ENCODE peak calls at places on chromosome 18, in four cellular contexts. P is GM19239, T is GM10248, W is NCI-H2081. Y is an unnamed sample.

GRCh38 chr18:58512648-58513338 is 116.1 kb downstream of the ALPK2 start:
- DNase-seq in W (no peak), T (no peak), P (no peak), Y (no peak)

GRCh38 chr18:407825-408224 is 92.7 kb downstream of the COLEC12 start:
- DNase-seq in W (no peak), P (no peak), T (no peak), Y (no peak)

GRCh38 chr18:8890957-8891464 is 185.7 kb downstream of the MTCL1 start:
- DNase-seq in P (no peak), W (no peak), T (no peak), Y (no peak)

GRCh38 chr18:70931942-70932814 is 643.3 kb downstream of the SOCS6 start:
- DNase-seq in T (peak; percentile 15), P (no peak), W (peak; percentile 43), Y (peak; percentile 10)

GRCh38 chr18:50297621-50298442 is 10.3 kb upstream of the CXXC1 start:
- DNase-seq in P (peak; percentile 80), W (peak; percentile 46), T (peak; percentile 88), Y (peak; percentile 92)

GRCh38 chr18:50473896-50474295 is 86.0 kb upstream of the MAPK4 start:
- DNase-seq in W (peak; percentile 44), P (no peak), T (no peak), Y (no peak)

GRCh38 chr18:79523738-79524180 is 128.0 kb downstream of the NFATC1 start:
- DNase-seq in P (peak; percentile 59), T (peak; percentile 76), W (no peak), Y (peak; percentile 77)

GRCh38 chr18:9348766-9349165 is 14.2 kb downstream of the TWSG1 start:
- DNase-seq in T (no peak), W (no peak), P (no peak), Y (no peak)

GRCh38 chr18:56431551-56431950 is 206.8 kb downstream of the TXNL1 start:
- DNase-seq in T (no peak), P (no peak), W (no peak), Y (no peak)

GRCh38 chr18:12336251-12336650 is 28.2 kb downstream of the TUBB6 start:
- DNase-seq in W (no peak), T (no peak), P (no peak), Y (no peak)

GRCh38 chr18:48124857-48125626 is 194.6 kb upstream of the SMAD2 start:
- DNase-seq in W (no peak), P (no peak), T (peak; percentile 51), Y (peak; percentile 56)

GRCh38 chr18:76528477-76529432 is 33.7 kb upstream of the ZNF516 start:
- DNase-seq in W (peak; percentile 36), P (no peak), T (peak; percentile 44), Y (peak; percentile 21)

GRCh38 chr18:48939368-48940097 is 11.2 kb downstream of the SMAD7 start:
- DNase-seq in W (no peak), T (no peak), P (no peak), Y (no peak)

GRCh38 chr18:73316513-73316912 is 448.7 kb upstream of the NETO1 start:
- DNase-seq in W (no peak), P (no peak), T (no peak), Y (no peak)

GRCh38 chr18:48950536-48951447 is at the start of gene SMAD7:
- DNase-seq in P (no peak), T (no peak), W (no peak), Y (peak; percentile 74)

GRCh38 chr18:9578306-9578705 is 36.1 kb downstream of the PPP4R1 start:
- DNase-seq in P (no peak), T (no peak), W (no peak), Y (no peak)

GRCh38 chr18:62536005-62536404 is 13.2 kb downstream of the ZCCHC2 start:
- DNase-seq in P (no peak), W (no peak), T (no peak), Y (no peak)